ENCODE peak calls at places on chromosomes 12 and 14, in five cellular contexts. U, N, C, R and V are unnamed samples.
A peak's percentile ranks its signal among the peaks of the same experiment; 100 is the strongest.

GRCh38 chr12:99367181-99367580 is 280.4 kb upstream of the GARIN6 start:
- DNase-seq in U (no peak), C (no peak), R (no peak), N (no peak), V (no peak)

GRCh38 chr12:124432376-124432775 is 135.0 kb downstream of the NCOR2 start:
- DNase-seq in C (no peak), U (no peak), N (no peak), R (no peak), V (no peak)

GRCh38 chr12:52381206-52381605 is 4.2 kb downstream of the KRT84 start:
- DNase-seq in C (no peak), U (no peak), N (no peak), R (no peak), V (no peak)

GRCh38 chr12:132559652-132560420 is 50.5 kb downstream of the LRCOL1 start:
- DNase-seq in N (peak; percentile 11), R (no peak), U (no peak), C (peak; percentile 42), V (no peak)

GRCh38 chr12:53798575-53798974 is 46.8 kb upstream of the CISTR start:
- DNase-seq in R (no peak), N (peak; percentile 22), U (no peak), C (peak; percentile 46), V (peak; percentile 56)

GRCh38 chr12:126926023-126926600 is 1340.9 kb upstream of the TMEM132C start:
- DNase-seq in R (no peak), C (no peak), N (no peak), U (no peak), V (no peak)

GRCh38 chr14:102486513-102487203 is 22.9 kb downstream of the ANKRD9 start:
- DNase-seq in U (no peak), R (no peak), N (no peak), C (no peak), V (no peak)

GRCh38 chr12:48952691-48953090 is 4.6 kb downstream of the ARF3 start:
- DNase-seq in R (no peak), N (no peak), C (no peak), U (no peak), V (no peak)

GRCh38 chr12:114397978-114398881 is 7.7 kb downstream of the TBX5 start:
- DNase-seq in R (no peak), U (no peak), N (no peak), C (no peak), V (no peak)

GRCh38 chr12:114414031-114414865 is 8.3 kb upstream of the TBX5 start:
- DNase-seq in R (no peak), U (no peak), C (no peak), N (no peak), V (no peak)

GRCh38 chr12:124721501-124722154 is 142.0 kb downstream of the SCARB1 start:
- DNase-seq in R (no peak), C (no peak), U (no peak), N (no peak), V (no peak)

GRCh38 chr12:52020539-52021336 is 14.0 kb downstream of the TAMALIN start:
- DNase-seq in R (no peak), U (no peak), C (peak; percentile 70), N (peak; percentile 39), V (no peak)

GRCh38 chr14:55077691-55078151 is 26.3 kb downstream of the MAPK1IP1L start:
- DNase-seq in R (no peak), U (no peak), N (peak; percentile 61), C (peak; percentile 62), V (peak; percentile 87)

GRCh38 chr14:24481622-24482324 is 26.3 kb downstream of the CMA1 start:
- DNase-seq in N (peak; percentile 18), C (peak; percentile 28), U (no peak), R (no peak), V (no peak)

GRCh38 chr14:29643415-29644206 is 284.0 kb downstream of the PRKD1 start:
- DNase-seq in R (no peak), C (peak; percentile 76), U (no peak), N (peak; percentile 56), V (no peak)

GRCh38 chr14:100688598-100689499 is 37.8 kb upstream of the DLK1 start:
- DNase-seq in U (no peak), N (peak; percentile 76), C (peak; percentile 60), R (no peak), V (no peak)

GRCh38 chr12:115079760-115080159 is 395.8 kb upstream of the TBX3 start:
- DNase-seq in C (no peak), U (no peak), R (no peak), N (no peak), V (no peak)

GRCh38 chr14:104895207-104895785 is 29.4 kb upstream of the PLD4 start:
- DNase-seq in R (no peak), U (no peak), N (no peak), C (no peak), V (no peak)

GRCh38 chr12:15682826-15683225 is 106.4 kb downstream of the EPS8 start:
- DNase-seq in R (no peak), C (no peak), N (peak; percentile 24), U (no peak), V (no peak)

GRCh38 chr14:105487449-105487985 is 831 bp downstream of the CRIP1 start:
- DNase-seq in C (no peak), N (no peak), U (no peak), R (no peak), V (no peak)

GRCh38 chr12:68267892-68268396 is 14.5 kb upstream of the IL22 start:
- DNase-seq in N (peak; percentile 87), C (peak; percentile 88), R (no peak), U (no peak), V (no peak)

GRCh38 chr12:78361683-78362082 is 502.9 kb upstream of the SYT1 start:
- DNase-seq in N (no peak), U (no peak), R (no peak), C (no peak), V (no peak)

GRCh38 chr12:32988982-32989381 is 92.4 kb upstream of the PKP2 start:
- DNase-seq in R (no peak), C (peak; percentile 21), U (no peak), N (no peak), V (no peak)

GRCh38 chr14:64202731-64203130 is 91.4 kb downstream of the ESR2 start:
- DNase-seq in C (no peak), R (no peak), U (no peak), N (no peak), V (no peak)

GRCh38 chr12:48917857-48918537 is 7.3 kb downstream of the FKBP11 start:
- DNase-seq in N (no peak), R (no peak), C (no peak), U (no peak), V (no peak)

GRCh38 chr12:27453462-27453861 is 6.9 kb downstream of the SMCO2 start:
- DNase-seq in R (no peak), C (peak; percentile 23), U (no peak), N (no peak), V (no peak)

GRCh38 chr12:70824511-70824910 is 96.0 kb downstream of the PTPRR start:
- DNase-seq in N (no peak), C (no peak), U (no peak), R (no peak), V (no peak)

GRCh38 chr12:92075425-92075891 is 70.2 kb downstream of the BTG1 start:
- DNase-seq in U (no peak), R (no peak), N (peak; percentile 34), C (peak; percentile 65), V (no peak)

GRCh38 chr14:104931323-104931770 is 6.7 kb downstream of the PLD4 start:
- DNase-seq in R (no peak), U (no peak), C (no peak), N (no peak), V (peak; percentile 44)

GRCh38 chr12:109137055-109137454 is 20.7 kb downstream of the ACACB start:
- DNase-seq in U (no peak), R (no peak), N (no peak), C (no peak), V (no peak)

GRCh38 chr12:109130755-109131521 is 14.6 kb downstream of the ACACB start:
- DNase-seq in C (no peak), N (no peak), R (peak; percentile 94), U (no peak), V (no peak)

GRCh38 chr12:109130297-109130696 is 13.9 kb downstream of the ACACB start:
- DNase-seq in U (no peak), N (no peak), R (peak; percentile 88), C (no peak), V (no peak)

GRCh38 chr12:109131522-109132050 is 15.2 kb downstream of the ACACB start:
- DNase-seq in R (peak; percentile 89), C (no peak), N (no peak), U (no peak), V (no peak)

GRCh38 chr12:109134186-109134917 is 18.0 kb downstream of the ACACB start:
- DNase-seq in U (no peak), R (peak; percentile 64), N (peak; percentile 70), C (peak; percentile 59), V (no peak)
- H3K4me3 ChIP-seq in U (no peak overlapping the region), R (peak overlapping the region; percentile 71), N (no peak overlapping the region), C (no peak overlapping the region), V (no peak overlapping the region)

GRCh38 chr14:73208390-73208789 is 28.9 kb upstream of the PAPLN start:
- DNase-seq in R (no peak), C (no peak), N (no peak), U (no peak), V (no peak)

GRCh38 chr14:73209943-73210342 is 27.4 kb upstream of the PAPLN start:
- DNase-seq in N (peak; percentile 72), C (peak; percentile 85), R (no peak), U (no peak), V (no peak)

GRCh38 chr14:73211251-73211650 is 26.1 kb upstream of the PAPLN start:
- DNase-seq in N (no peak), R (no peak), C (no peak), U (no peak), V (no peak)

GRCh38 chr14:73208846-73209245 is 28.5 kb upstream of the PAPLN start:
- DNase-seq in R (no peak), C (no peak), U (no peak), N (no peak), V (no peak)

DNA sequence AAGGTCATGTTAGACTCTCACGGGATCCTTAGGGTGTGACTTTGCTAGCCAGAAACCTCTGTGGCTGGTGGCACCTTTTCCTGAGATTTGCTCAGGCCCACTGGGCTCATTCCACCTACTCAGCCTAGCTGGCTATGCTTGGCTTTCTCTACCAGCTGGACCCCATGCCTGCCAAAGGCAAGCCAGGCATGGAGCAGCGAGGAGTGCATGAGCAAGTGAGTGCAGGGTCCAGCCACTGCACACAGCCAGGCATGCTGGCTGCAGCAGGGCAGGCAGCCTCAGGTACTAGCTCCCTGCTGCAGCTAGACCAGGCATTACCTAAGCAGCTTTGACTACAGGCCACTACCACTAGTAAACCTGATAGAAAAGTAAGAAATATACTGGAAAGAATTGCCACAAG is 29.7 kb upstream of the PAPLN start:
- DNase-seq in C (no peak), U (no peak), N (no peak), R (no peak), V (no peak)
- H3K4me3 ChIP-seq in C (no peak overlapping the region), U (no peak overlapping the region), N (no peak overlapping the region), R (no peak overlapping the region), V (no peak overlapping the region)

GRCh38 chr12:87155616-87156015 is 873.6 kb downstream of the C12orf50 start:
- DNase-seq in R (no peak), U (no peak), C (peak; percentile 86), N (peak; percentile 84), V (no peak)
- H3K4me3 ChIP-seq in R (no peak overlapping the region), U (no peak overlapping the region), C (no peak overlapping the region), N (no peak overlapping the region), V (no peak overlapping the region)

DNA sequence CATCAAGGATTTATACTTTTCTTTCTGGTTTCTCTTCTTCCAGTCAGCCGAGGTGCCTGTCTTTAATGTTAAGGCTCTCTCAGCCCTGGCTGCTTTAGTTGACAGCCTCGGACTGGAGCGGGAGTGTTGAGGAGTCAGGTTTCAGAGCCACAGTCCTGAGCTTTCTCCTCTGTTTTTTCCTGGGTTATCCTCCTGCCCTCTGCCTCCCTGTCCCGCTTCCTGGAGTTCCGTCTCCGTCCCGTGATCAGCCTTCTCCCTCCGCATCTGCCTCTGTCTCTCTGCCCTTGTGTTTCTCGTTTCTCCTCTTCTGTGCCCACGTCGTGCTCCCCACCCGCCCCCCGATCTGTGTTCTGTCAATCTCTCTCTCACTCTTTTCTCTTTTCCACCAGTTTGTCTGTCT is 33.0 kb downstream of the IQSEC3 start:
- DNase-seq in C (peak; percentile 9), U (no peak), R (no peak), N (no peak), V (no peak)
- H3K4me3 ChIP-seq in C (no peak overlapping the region), U (no peak overlapping the region), R (no peak overlapping the region), N (no peak overlapping the region), V (no peak overlapping the region)